ENCODE peak calls at places on chromosomes 5 and 9, in four cellular contexts. One of them, this sample, is unnamed. For H3K27me3 and H3K4me1, the result is how much of the 10 kb centered on the place peaks cover.

GRCh38 chr5:142391031-142391872 is 66.4 kb upstream of the SPRY4 start:
- DNase-seq in naive thymus-derived CD4-positive, alpha-beta T cell: no peak
- DNase-seq in left lung: no peak
- DNase-seq in prostate gland: no peak
- DNase-seq in this sample: no peak

GRCh38 chr5:164708831-164709230 is 1203.4 kb downstream of the MAT2B start:
- DNase-seq in prostate gland: no peak
- DNase-seq in naive thymus-derived CD4-positive, alpha-beta T cell: no peak
- DNase-seq in left lung: no peak
- DNase-seq in this sample: no peak

GRCh38 chr9:122217640-122218039 is 11.1 kb downstream of the LHX6 start:
- DNase-seq in naive thymus-derived CD4-positive, alpha-beta T cell: no peak
- DNase-seq in prostate gland: no peak
- DNase-seq in left lung: no peak
- DNase-seq in this sample: peak

GRCh38 chr5:93588586-93589347 is 5.7 kb downstream of the NR2F1 start:
- DNase-seq in prostate gland: no peak
- DNase-seq in naive thymus-derived CD4-positive, alpha-beta T cell: no peak
- DNase-seq in left lung: peak
- DNase-seq in this sample: no peak

GRCh38 chr5:41435276-41435675 is 75.1 kb downstream of the PLCXD3 start:
- DNase-seq in left lung: no peak
- DNase-seq in naive thymus-derived CD4-positive, alpha-beta T cell: no peak
- DNase-seq in prostate gland: no peak
- DNase-seq in this sample: no peak

GRCh38 chr5:119037496-119038215 is 33.2 kb upstream of the DMXL1 start:
- DNase-seq in prostate gland: peak
- DNase-seq in naive thymus-derived CD4-positive, alpha-beta T cell: no peak
- DNase-seq in left lung: no peak
- DNase-seq in this sample: no peak

GRCh38 chr9:98639133-98639532 is 69.6 kb downstream of the GABBR2 start:
- DNase-seq in left lung: no peak
- DNase-seq in prostate gland: no peak
- DNase-seq in naive thymus-derived CD4-positive, alpha-beta T cell: no peak
- DNase-seq in this sample: no peak

GRCh38 chr5:174533771-174534221 is 190.6 kb upstream of the MSX2 start:
- DNase-seq in prostate gland: no peak
- DNase-seq in left lung: no peak
- DNase-seq in naive thymus-derived CD4-positive, alpha-beta T cell: no peak
- DNase-seq in this sample: no peak

GRCh38 chr9:5443845-5444244 is 6.1 kb upstream of the PLGRKT start:
- DNase-seq in left lung: no peak
- DNase-seq in naive thymus-derived CD4-positive, alpha-beta T cell: no peak
- DNase-seq in prostate gland: no peak
- DNase-seq in this sample: no peak

GRCh38 chr5:132408456-132408855 is 38.9 kb downstream of the SLC22A5 start:
- DNase-seq in naive thymus-derived CD4-positive, alpha-beta T cell: no peak
- DNase-seq in left lung: no peak
- DNase-seq in prostate gland: no peak
- DNase-seq in this sample: no peak

GRCh38 chr5:10173716-10174115 is 76.0 kb downstream of the ATPSCKMT start:
- DNase-seq in naive thymus-derived CD4-positive, alpha-beta T cell: no peak
- DNase-seq in prostate gland: no peak
- DNase-seq in left lung: no peak
- DNase-seq in this sample: no peak

GRCh38 chr9:16532272-16532671 is 338.2 kb downstream of the BNC2 start:
- DNase-seq in left lung: no peak
- DNase-seq in prostate gland: no peak
- DNase-seq in naive thymus-derived CD4-positive, alpha-beta T cell: no peak
- DNase-seq in this sample: peak

GRCh38 chr9:137669261-137669672 is 50.5 kb downstream of the EHMT1 start:
- DNase-seq in left lung: no peak
- DNase-seq in prostate gland: no peak
- DNase-seq in naive thymus-derived CD4-positive, alpha-beta T cell: no peak
- DNase-seq in this sample: no peak

GRCh38 chr9:89154651-89155336 is 23.8 kb downstream of the SHC3 start:
- DNase-seq in prostate gland: no peak
- DNase-seq in left lung: no peak
- DNase-seq in naive thymus-derived CD4-positive, alpha-beta T cell: no peak
- DNase-seq in this sample: no peak

GRCh38 chr5:124414973-124415372 is 331.5 kb downstream of the ZNF608 start:
- DNase-seq in prostate gland: no peak
- DNase-seq in left lung: no peak
- DNase-seq in naive thymus-derived CD4-positive, alpha-beta T cell: no peak
- DNase-seq in this sample: no peak

GRCh38 chr5:92980491-92980890 is 600.5 kb downstream of the NR2F1-AS1 start:
- DNase-seq in naive thymus-derived CD4-positive, alpha-beta T cell: no peak
- DNase-seq in left lung: no peak
- DNase-seq in prostate gland: no peak
- DNase-seq in this sample: no peak

GRCh38 chr9:126965541-126966428 is 51.2 kb downstream of the RALGPS1 start:
- DNase-seq in prostate gland: peak
- DNase-seq in naive thymus-derived CD4-positive, alpha-beta T cell: peak
- DNase-seq in left lung: peak
- DNase-seq in this sample: peak

GRCh38 chr5:42991477-42992034 is 48.6 kb downstream of the ANXA2R start:
- DNase-seq in naive thymus-derived CD4-positive, alpha-beta T cell: no peak
- DNase-seq in prostate gland: no peak
- DNase-seq in left lung: peak
- DNase-seq in this sample: no peak

GRCh38 chr9:25205285-25205684 is 473.0 kb downstream of the TUSC1 start:
- DNase-seq in left lung: no peak
- DNase-seq in prostate gland: no peak
- DNase-seq in naive thymus-derived CD4-positive, alpha-beta T cell: no peak
- DNase-seq in this sample: no peak

GRCh38 chr5:154571325-154572035 is 93.5 kb upstream of the HAND1 start:
- DNase-seq in naive thymus-derived CD4-positive, alpha-beta T cell: no peak
- DNase-seq in prostate gland: no peak
- DNase-seq in left lung: no peak
- DNase-seq in this sample: no peak
- H3K27me3 ChIP-seq in naive thymus-derived CD4-positive, alpha-beta T cell: under half
- H3K27me3 ChIP-seq in prostate gland: under half
- H3K27me3 ChIP-seq in left lung: under half
- H3K27me3 ChIP-seq in this sample: under half

GRCh38 chr9:35533398-35533797 is 43.5 kb downstream of the RUSC2 start:
- DNase-seq in naive thymus-derived CD4-positive, alpha-beta T cell: no peak
- DNase-seq in prostate gland: no peak
- DNase-seq in left lung: no peak
- DNase-seq in this sample: no peak
- H3K27ac ChIP-seq in naive thymus-derived CD4-positive, alpha-beta T cell: no peak
- H3K27ac ChIP-seq in prostate gland: no peak
- H3K27ac ChIP-seq in left lung: no peak
- H3K27ac ChIP-seq in this sample: no peak

GRCh38 chr5:96967400-96967799 is 31.5 kb downstream of the LNPEP start:
- DNase-seq in left lung: no peak
- DNase-seq in prostate gland: no peak
- DNase-seq in naive thymus-derived CD4-positive, alpha-beta T cell: no peak
- DNase-seq in this sample: no peak

GRCh38 chr5:96968074-96968473 is 32.2 kb downstream of the LNPEP start:
- DNase-seq in prostate gland: no peak
- DNase-seq in left lung: no peak
- DNase-seq in naive thymus-derived CD4-positive, alpha-beta T cell: no peak
- DNase-seq in this sample: peak

GRCh38 chr5:96968614-96969013 is 32.7 kb downstream of the LNPEP start:
- DNase-seq in prostate gland: no peak
- DNase-seq in naive thymus-derived CD4-positive, alpha-beta T cell: no peak
- DNase-seq in left lung: no peak
- DNase-seq in this sample: peak

GRCh38 chr5:96966801-96967200 is 30.9 kb downstream of the LNPEP start:
- DNase-seq in prostate gland: no peak
- DNase-seq in left lung: no peak
- DNase-seq in naive thymus-derived CD4-positive, alpha-beta T cell: no peak
- DNase-seq in this sample: no peak

GRCh38 chr5:96969401-96969800 is 33.5 kb downstream of the LNPEP start:
- DNase-seq in naive thymus-derived CD4-positive, alpha-beta T cell: no peak
- DNase-seq in prostate gland: no peak
- DNase-seq in left lung: no peak
- DNase-seq in this sample: peak
- H3K4me1 ChIP-seq in naive thymus-derived CD4-positive, alpha-beta T cell: half or more
- H3K4me1 ChIP-seq in prostate gland: under half
- H3K4me1 ChIP-seq in left lung: under half
- H3K4me1 ChIP-seq in this sample: under half

GRCh38 chr5:140010798-140011197 is 32.3 kb downstream of the NRG2 start:
- DNase-seq in naive thymus-derived CD4-positive, alpha-beta T cell: no peak
- DNase-seq in left lung: no peak
- DNase-seq in prostate gland: no peak
- DNase-seq in this sample: no peak
- H3K27me3 ChIP-seq in naive thymus-derived CD4-positive, alpha-beta T cell: under half
- H3K27me3 ChIP-seq in left lung: under half
- H3K27me3 ChIP-seq in prostate gland: under half
- H3K27me3 ChIP-seq in this sample: under half

This sample was measured in SJCRH30.